ENCODE peak calls at places on chromosomes 7 and 10, in nine cellular contexts. M is psoas muscle; D is hepatocyte; E is breast epithelium; Y is colonic mucosa; W is choroid plexus epithelial cell; C is heart right ventricle; B is lung; G is CD4-positive, alpha-beta T cell. Q is an unnamed sample.

GRCh38 chr7:3272691-3273141 is 28.3 kb upstream of the SDK1 start:
- DNase-seq in Y (no peak), W (peak), E (no peak), B (no peak), G (no peak), C (no peak), D (peak), M (no peak), Q (no peak)

GRCh38 chr10:103969857-103970627 is 3.1 kb downstream of the SLK start:
- DNase-seq in G (no peak), B (no peak), Y (no peak), E (no peak), M (no peak), W (no peak), D (no peak), C (no peak), Q (no peak)

GRCh38 chr10:3813986-3814831 is 29.2 kb upstream of the KLF6 start:
- DNase-seq in W (peak), M (peak), D (no peak), C (no peak), G (no peak), Y (no peak), E (no peak), B (no peak), Q (no peak)

GRCh38 chr10:97412891-97413304 is 11.8 kb upstream of the RRP12 start:
- DNase-seq in B (no peak), M (no peak), C (no peak), W (peak), D (no peak), G (no peak), E (no peak), Y (no peak), Q (peak)

GRCh38 chr10:97714401-97715258 is 1.1 kb downstream of the MARVELD1 start:
- DNase-seq in M (peak), W (peak), G (no peak), B (peak), Y (peak), C (peak), D (peak), E (peak), Q (peak)

GRCh38 chr10:129761573-129761972 is 202.5 kb downstream of the EBF3 start:
- DNase-seq in Y (peak), D (no peak), C (no peak), B (no peak), W (no peak), G (no peak), E (peak), M (no peak), Q (no peak)

GRCh38 chr7:33922820-33923219 is 17.5 kb downstream of the BMPER start:
- DNase-seq in D (no peak), C (no peak), G (no peak), E (no peak), M (peak), Y (no peak), B (no peak), W (no peak), Q (no peak)

GRCh38 chr10:71756441-71757191 is 16.7 kb downstream of the VSIR start:
- DNase-seq in E (no peak), B (no peak), M (no peak), W (no peak), G (no peak), D (no peak), Y (no peak), C (no peak), Q (no peak)

GRCh38 chr10:75469018-75469616 is 37.7 kb downstream of the LRMDA start:
- DNase-seq in W (peak), C (peak), E (no peak), D (peak), B (peak), Y (peak), G (no peak), M (peak), Q (no peak)

GRCh38 chr7:116930156-116930913 is 23.0 kb upstream of the ST7 start:
- DNase-seq in Y (peak), B (peak), W (peak), E (peak), M (peak), G (peak), D (peak), C (peak), Q (peak)

GRCh38 chr7:48312151-48312550 is 140.9 kb downstream of the ABCA13 start:
- DNase-seq in G (no peak), W (peak), Y (no peak), E (no peak), C (no peak), M (no peak), D (no peak), B (no peak), Q (no peak)

GRCh38 chr7:79455173-79455790 is 1.8 kb upstream of the MAGI2 start:
- DNase-seq in B (no peak), Y (no peak), E (no peak), W (no peak), M (no peak), D (no peak), C (no peak), G (no peak), Q (no peak)

GRCh38 chr7:99369767-99370353 is 4.7 kb upstream of the ARPC1B start:
- DNase-seq in Y (no peak), D (no peak), W (no peak), G (no peak), E (no peak), M (peak), C (no peak), B (no peak), Q (no peak)

GRCh38 chr7:149880871-149881301 is 7.1 kb downstream of the ATP6V0E2 start:
- DNase-seq in B (peak), Y (peak), D (peak), E (peak), C (no peak), G (no peak), W (no peak), M (no peak), Q (no peak)

GRCh38 chr10:112393827-112394226 is 19.9 kb downstream of the ACSL5 start:
- DNase-seq in D (no peak), G (no peak), C (no peak), B (no peak), M (no peak), E (no peak), Y (no peak), W (no peak), Q (no peak)

GRCh38 chr10:35502697-35503096 is 102.4 kb upstream of the GJD4 start:
- DNase-seq in Y (no peak), B (no peak), G (no peak), M (no peak), C (no peak), W (no peak), E (no peak), D (no peak), Q (no peak)

GRCh38 chr10:71970869-71971268 is 6.7 kb downstream of the CHST3 start:
- DNase-seq in B (no peak), W (no peak), Y (no peak), C (no peak), M (no peak), E (no peak), D (no peak), G (no peak), Q (no peak)

GRCh38 chr7:107147464-107148214 is 21.2 kb upstream of the HBP1 start:
- DNase-seq in E (no peak), Y (no peak), M (no peak), B (no peak), G (no peak), D (peak), C (no peak), W (peak), Q (peak)

GRCh38 chr7:78296036-78296435 is 497.5 kb downstream of the PHTF2 start:
- DNase-seq in D (no peak), B (no peak), Y (no peak), M (no peak), G (no peak), E (no peak), C (no peak), W (no peak), Q (no peak)

GRCh38 chr10:99372546-99373271 is 43.6 kb downstream of the CNNM1 start:
- DNase-seq in M (no peak), B (no peak), C (no peak), D (peak), E (no peak), Y (no peak), W (peak), G (no peak), Q (no peak)

GRCh38 chr10:52674474-52674873 is 98.1 kb downstream of the MBL2 start:
- DNase-seq in M (no peak), Y (no peak), W (peak), B (no peak), C (no peak), D (no peak), G (no peak), E (no peak), Q (no peak)

GRCh38 chr10:77264107-77264506 is 373.5 kb downstream of the KCNMA1 start:
- DNase-seq in E (no peak), M (no peak), C (no peak), D (no peak), G (no peak), Y (no peak), W (no peak), B (no peak), Q (peak)

GRCh38 chr10:119761106-119761505 is 35.3 kb downstream of the INPP5F start:
- DNase-seq in C (no peak), B (no peak), W (peak), Y (no peak), G (no peak), E (no peak), D (peak), M (no peak), Q (no peak)

GRCh38 chr10:12777840-12778585 is 223.5 kb downstream of the CCDC3 start:
- DNase-seq in Y (no peak), D (no peak), C (no peak), B (no peak), E (no peak), G (no peak), M (peak), W (no peak), Q (no peak)

GRCh38 chr10:101217450-101218281 is 11.6 kb downstream of the LBX1 start:
- DNase-seq in D (peak), E (no peak), C (no peak), W (peak), G (no peak), M (no peak), Y (no peak), B (no peak), Q (no peak)

GRCh38 chr7:87263537-87263936 is 44.0 kb upstream of the TMEM243 start:
- DNase-seq in D (no peak), M (no peak), C (no peak), B (no peak), W (no peak), Y (no peak), G (no peak), E (no peak), Q (no peak)

GRCh38 chr10:90306187-90306586 is 551.7 kb downstream of the HTR7 start:
- DNase-seq in B (no peak), E (no peak), C (peak), Y (no peak), G (no peak), M (no peak), D (no peak), W (peak), Q (no peak)

GRCh38 chr7:35695628-35695888 is 623 bp upstream of the HERPUD2 start:
- DNase-seq in E (no peak), G (no peak), B (no peak), C (no peak), Y (no peak), W (no peak), M (no peak), D (no peak), Q (peak)

GRCh38 chr7:19146699-19147098 is 1.5 kb upstream of the FERD3L start:
- DNase-seq in E (no peak), D (peak), M (no peak), B (no peak), Y (no peak), G (no peak), W (peak), C (no peak), Q (no peak)

GRCh38 chr7:123748171-123748733 is 551 bp downstream of the WASL start:
- DNase-seq in D (peak), M (peak), C (peak), E (no peak), G (no peak), Y (peak), B (no peak), W (peak), Q (peak)

GRCh38 chr10:18082381-18082780 is 57.8 kb upstream of the CACNB2 start:
- DNase-seq in G (no peak), E (no peak), Y (no peak), C (no peak), M (no peak), W (no peak), D (no peak), B (no peak), Q (no peak)

GRCh38 chr10:120950103-120950561 is 99.0 kb downstream of the WDR11 start:
- DNase-seq in D (peak), G (no peak), Y (no peak), M (no peak), E (no peak), W (peak), C (no peak), B (no peak), Q (no peak)

GRCh38 chr10:100345570-100346330 is 1.3 kb upstream of the SCD start:
- DNase-seq in Y (no peak), D (no peak), M (peak), C (no peak), E (no peak), B (no peak), W (peak), G (no peak), Q (no peak)

GRCh38 chr10:30387646-30388243 is 38.7 kb upstream of the MTPAP start:
- DNase-seq in W (no peak), B (no peak), C (no peak), E (no peak), M (no peak), D (no peak), G (no peak), Y (no peak), Q (no peak)

GRCh38 chr10:116710021-116710420 is 32.3 kb downstream of the HSPA12A start:
- DNase-seq in B (no peak), D (no peak), C (no peak), E (no peak), G (no peak), Y (no peak), W (no peak), M (no peak), Q (no peak)

GRCh38 chr7:90412458-90413184 is 9.4 kb downstream of the CLDN12 start:
- DNase-seq in Y (peak), D (no peak), E (peak), M (peak), C (no peak), W (peak), G (no peak), B (no peak), Q (peak)

GRCh38 chr10:110494532-110494931 is 3.2 kb upstream of the DUSP5 start:
- DNase-seq in M (no peak), Y (no peak), B (no peak), W (no peak), G (no peak), E (no peak), C (no peak), D (no peak), Q (no peak)

GRCh38 chr10:116848032-116848911 is 1.0 kb upstream of the ENO4 start:
- DNase-seq in G (no peak), E (no peak), B (no peak), C (no peak), W (no peak), D (no peak), M (no peak), Y (no peak), Q (peak)

GRCh38 chr10:79026341-79026761 is 42.4 kb upstream of the ZMIZ1 start:
- DNase-seq in B (no peak), W (no peak), G (no peak), C (no peak), M (peak), D (no peak), Y (no peak), E (no peak), Q (no peak)

GRCh38 chr10:132570265-132570664 is 32.7 kb downstream of the INPP5A start:
- DNase-seq in C (no peak), B (no peak), W (no peak), D (no peak), E (no peak), Y (no peak), G (no peak), M (no peak), Q (no peak)

GRCh38 chr10:132570771-132571564 is 33.4 kb downstream of the INPP5A start:
- DNase-seq in Y (peak), C (no peak), W (no peak), D (no peak), B (no peak), G (no peak), M (peak), E (no peak), Q (peak)

GRCh38 chr10:132574288-132574687 is 36.7 kb downstream of the INPP5A start:
- DNase-seq in W (no peak), G (no peak), M (no peak), C (no peak), D (no peak), Y (no peak), B (no peak), E (no peak), Q (no peak)

GRCh38 chr10:132572545-132572937 is 35.0 kb downstream of the INPP5A start:
- DNase-seq in C (no peak), G (no peak), E (no peak), D (no peak), Y (no peak), B (no peak), W (peak), M (no peak), Q (no peak)

DNA sequence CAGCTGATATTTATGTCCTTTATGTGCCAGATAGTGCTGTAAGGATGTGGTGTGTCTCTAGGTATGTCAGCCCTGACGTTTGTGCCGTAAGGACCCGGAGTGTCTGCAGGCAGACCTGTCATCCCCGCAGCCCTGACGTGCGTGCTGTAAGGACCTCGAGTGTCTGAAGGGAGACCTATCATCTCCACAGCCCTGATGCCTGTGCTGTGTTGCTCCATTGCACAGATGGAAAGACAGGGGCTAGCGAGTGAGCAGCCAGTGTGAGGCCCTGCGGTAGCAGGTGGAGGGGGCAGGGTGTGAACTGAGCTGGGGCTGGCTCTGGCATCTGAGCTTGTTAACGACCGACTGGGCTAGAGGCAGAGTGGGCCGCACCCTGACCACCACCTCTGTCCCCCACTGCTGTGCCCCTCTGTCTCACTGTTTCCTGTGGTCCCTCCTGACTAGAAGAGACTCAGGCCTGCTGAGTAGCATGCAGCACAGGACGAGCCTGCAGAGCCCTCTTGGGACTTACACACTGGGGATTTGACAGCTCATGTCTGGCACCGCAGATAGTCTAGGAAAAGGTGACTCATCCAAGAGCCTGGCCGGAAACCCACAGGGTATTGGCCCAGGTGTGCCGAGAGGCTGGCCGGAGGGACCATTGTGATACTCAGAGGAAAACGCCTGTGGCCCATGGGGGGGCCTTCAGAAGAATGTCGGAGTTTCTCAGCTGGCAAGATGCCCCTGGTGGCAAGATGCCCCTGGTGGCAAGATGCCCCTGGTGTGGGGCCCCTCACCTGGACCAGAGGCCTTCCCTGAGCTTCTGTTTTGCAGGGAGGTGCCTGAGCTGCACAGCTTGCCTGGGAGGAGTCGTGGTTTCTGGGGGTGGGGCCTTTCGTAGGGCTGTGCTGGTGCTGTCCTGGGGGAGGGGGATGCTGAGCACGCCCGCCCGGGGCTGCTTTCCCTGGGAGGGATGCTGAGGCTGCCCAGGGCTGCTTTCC is 34.3 kb downstream of the INPP5A start:
- DNase-seq in G (peak), M (peak), W (peak), B (peak), C (peak), E (no peak), D (peak), Y (peak), Q (peak)
- TF ChIP-seq CTCF in G (no peak), M (no peak), W (no peak), B (no peak), C (no peak), E (no peak), D (no peak), Y (no peak), Q (no peak)

DNA sequence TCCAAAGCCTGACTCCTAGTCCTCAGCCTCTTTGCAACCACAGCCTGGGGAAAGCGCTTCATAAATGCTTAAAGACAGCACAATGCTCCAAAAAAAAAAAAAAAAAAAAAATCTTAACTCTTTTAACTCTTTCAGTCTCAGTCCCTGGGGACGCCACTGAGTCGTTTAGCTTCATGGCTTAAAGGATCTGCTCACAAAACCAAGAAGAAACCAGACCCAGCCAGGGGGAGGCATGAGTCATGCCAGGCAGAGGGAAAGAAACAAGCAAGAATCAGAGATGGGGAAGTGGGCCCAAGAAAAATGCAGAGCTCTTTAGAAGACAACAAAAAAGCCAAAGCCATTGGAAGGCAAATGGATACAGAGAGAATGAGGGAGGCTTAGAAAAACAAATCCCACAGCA is 32.5 kb upstream of the DOCK1 start:
- DNase-seq in W (peak), G (no peak), B (no peak), E (no peak), C (no peak), M (no peak), Y (no peak), D (no peak), Q (no peak)
- TF ChIP-seq CTCF in W (no peak), G (no peak), B (no peak), E (no peak), C (no peak), M (no peak), Y (no peak), D (no peak), Q (no peak)

GRCh38 chr7:134520130-134520529 is 7.2 kb upstream of the AKR1B10 start:
- DNase-seq in M (no peak), D (no peak), W (peak), G (no peak), C (no peak), E (no peak), B (no peak), Y (no peak), Q (no peak)
- TF ChIP-seq CTCF in M (peak), D (peak), W (peak), G (no peak), C (no peak), E (no peak), B (no peak), Y (no peak), Q (no peak)

DNA sequence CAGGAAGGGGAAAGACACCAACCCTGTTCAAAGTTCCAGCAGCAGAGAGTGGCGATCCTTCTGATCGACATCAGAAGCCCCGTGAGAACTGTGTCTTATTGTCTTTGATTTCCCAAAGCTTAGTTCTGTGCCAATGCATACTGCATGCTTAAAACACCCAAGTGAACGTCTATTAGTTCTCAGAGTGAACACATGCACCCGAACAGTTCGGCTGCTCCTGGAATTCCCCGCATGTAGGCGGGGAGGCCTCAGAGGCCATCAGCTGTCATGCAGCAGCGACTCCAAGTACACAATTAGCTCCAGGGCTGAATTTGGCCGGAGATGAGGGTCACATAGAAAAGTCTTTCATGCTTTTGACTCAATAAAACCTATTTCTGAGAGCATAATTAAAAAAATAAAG is 276.9 kb downstream of the ZMYND11 start:
- DNase-seq in B (no peak), D (no peak), M (no peak), C (no peak), W (peak), Y (no peak), G (no peak), E (no peak), Q (peak)
- TF ChIP-seq CTCF in B (no peak), D (no peak), M (no peak), C (no peak), W (no peak), Y (no peak), G (no peak), E (no peak), Q (no peak)